ENCODE peak calls at places on chromosomes 6 and 20, in five cellular contexts. P is right lobe of liver, I is fibroblast of mammary gland, E is cardiac muscle cell, G is upper lobe of right lung. T is an unnamed sample.

GRCh38 chr6:43455034-43455747 is at the start of gene DLK2:
- DNase-seq in G (no peak), P (no peak), E (no peak), I (no peak), T (no peak)

GRCh38 chr6:152993431-152993830 is 9.1 kb downstream of the MTRF1L start:
- DNase-seq in P (no peak), I (no peak), E (no peak), G (no peak), T (no peak)

GRCh38 chr6:134550604-134551003 is 232.7 kb upstream of the SGK1 start:
- DNase-seq in E (peak; percentile 90), I (peak; percentile 64), P (no peak), G (no peak), T (no peak)

GRCh38 chr6:170175644-170176620 is 114.9 kb downstream of the DLL1 start:
- DNase-seq in G (no peak), P (peak; percentile 42), I (no peak), E (no peak), T (no peak)

GRCh38 chr20:37395921-37396519 is 50.1 kb downstream of the SRC start:
- DNase-seq in I (no peak), G (no peak), E (no peak), P (no peak), T (no peak)

GRCh38 chr20:52569201-52569600 is 377.6 kb upstream of the ZFP64 start:
- DNase-seq in I (no peak), E (no peak), P (no peak), G (no peak), T (no peak)

GRCh38 chr20:47223896-47224295 is 132.6 kb downstream of the ZMYND8 start:
- DNase-seq in I (no peak), P (no peak), E (no peak), G (no peak), T (no peak)

GRCh38 chr6:152271681-152272464 is 365.3 kb downstream of the SYNE1 start:
- DNase-seq in E (peak; percentile 77), I (peak; percentile 71), P (no peak), G (no peak), T (no peak)

GRCh38 chr6:35737413-35738211 is 780 bp downstream of the ARMC12 start:
- DNase-seq in E (peak; percentile 92), G (no peak), P (peak; percentile 48), I (peak; percentile 88), T (peak; percentile 81)

GRCh38 chr6:28081486-28081751 is 1.1 kb downstream of the ZNF165 start:
- DNase-seq in I (no peak), E (no peak), P (no peak), G (no peak), T (no peak)

GRCh38 chr6:101001607-101002006 is 120.5 kb upstream of the ASCC3 start:
- DNase-seq in G (no peak), P (no peak), E (no peak), I (no peak), T (no peak)

GRCh38 chr20:38315290-38315966 is 11.5 kb downstream of the BPI start:
- DNase-seq in G (no peak), E (peak; percentile 52), I (peak; percentile 36), P (no peak), T (no peak)

GRCh38 chr6:112243861-112244415 is 10.4 kb downstream of the LAMA4 start:
- DNase-seq in I (no peak), P (no peak), G (no peak), E (no peak), T (no peak)

GRCh38 chr6:155635416-155635815 is 179.8 kb upstream of the NOX3 start:
- DNase-seq in I (no peak), G (no peak), E (no peak), P (no peak), T (no peak)

GRCh38 chr6:88748141-88748540 is 215.3 kb downstream of the RNGTT start:
- DNase-seq in P (no peak), E (peak; percentile 43), G (no peak), I (peak; percentile 28), T (no peak)

GRCh38 chr20:51221791-51222408 is 199.0 kb upstream of the KCNG1 start:
- DNase-seq in I (peak; percentile 56), P (no peak), G (no peak), E (peak; percentile 82), T (no peak)

GRCh38 chr6:63471654-63472053 is 100.6 kb upstream of the LOC128125822 start:
- DNase-seq in E (no peak), G (no peak), I (no peak), P (no peak), T (no peak)

GRCh38 chr6:5433324-5433723 is 172.0 kb downstream of the FARS2 start:
- DNase-seq in G (no peak), E (no peak), I (no peak), P (no peak), T (no peak)

GRCh38 chr20:44541957-44542356 is 20.1 kb upstream of the SERINC3 start:
- DNase-seq in E (peak; percentile 27), P (no peak), I (no peak), G (no peak), T (no peak)

GRCh38 chr20:44187763-44188709 is 1.0 kb upstream of the JPH2 start:
- DNase-seq in I (no peak), E (peak; percentile 24), P (no peak), G (no peak), T (no peak)

GRCh38 chr6:42391441-42391840 is 60.3 kb downstream of the TRERF1 start:
- DNase-seq in I (no peak), G (no peak), E (no peak), P (peak; percentile 34), T (no peak)

GRCh38 chr20:44326391-44327159 is 10.3 kb upstream of the R3HDML start:
- DNase-seq in I (no peak), G (peak; percentile 60), P (no peak), E (no peak), T (peak; percentile 16)

GRCh38 chr6:43772571-43773049 is 2.6 kb downstream of the VEGFA start:
- DNase-seq in P (no peak), I (no peak), G (no peak), E (no peak), T (peak; percentile 35)

GRCh38 chr6:129516005-129516404 is 194.0 kb downstream of the ARHGAP18 start:
- DNase-seq in G (no peak), P (no peak), E (no peak), I (no peak), T (no peak)

GRCh38 chr20:18058661-18059467 is 1.1 kb upstream of the OVOL2 start:
- DNase-seq in E (no peak), G (peak; percentile 74), I (no peak), P (no peak), T (no peak)

GRCh38 chr6:136087986-136088385 is 162.1 kb downstream of the MTFR2 start:
- DNase-seq in I (peak; percentile 57), G (no peak), P (no peak), E (peak; percentile 44), T (no peak)

GRCh38 chr20:26218301-26218700 is 521.6 kb upstream of the ZNF337 start:
- DNase-seq in I (no peak), G (no peak), P (no peak), E (no peak), T (no peak)

T was measured in MM.1S.